ENCODE peak calls at places on chromosomes 7 and 10, in nine cellular contexts. J is NCI-H2029; E is cardiac muscle cell; Q is A549; I is left lung; D is iPS DF 6.9; B is fibroblast of lung; M is activated CD4-positive, CD25-positive, alpha-beta regulatory T cell; T is H9. W is an unnamed sample.

GRCh38 chr7:116771640-116772039 is 90.7 kb upstream of the CAPZA2 start:
- DNase-seq in Q (no peak), E (no peak), D (no peak), M (no peak), B (no peak), J (no peak), T (no peak), I (no peak), W (no peak)

GRCh38 chr10:84205049-84205852 is 10.9 kb downstream of the CDHR1 start:
- DNase-seq in D (peak; percentile 45), T (peak; percentile 69), Q (peak; percentile 62), E (peak; percentile 55), J (no peak), M (no peak), I (no peak), B (peak; percentile 6), W (peak; percentile 39)

GRCh38 chr7:57638651-57639050 is 188.7 kb downstream of the ZNF716 start:
- DNase-seq in E (no peak), I (no peak), M (no peak), B (no peak), J (no peak), Q (no peak), T (no peak), D (no peak), W (no peak)

GRCh38 chr10:24463683-24464426 is 254.9 kb downstream of the KIAA1217 start:
- DNase-seq in I (no peak), D (no peak), T (no peak), E (no peak), Q (no peak), J (peak; percentile 41), B (peak; percentile 97), M (no peak), W (peak; percentile 13)

GRCh38 chr7:142549007-142549406 is 200.3 kb upstream of the PRSS1 start:
- DNase-seq in I (no peak), M (no peak), E (no peak), J (no peak), D (no peak), T (no peak), Q (no peak), B (peak; percentile 60), W (no peak)

GRCh38 chr7:29609162-29610030 is 45.8 kb downstream of the PRR15 start:
- DNase-seq in B (peak; percentile 74), M (no peak), D (peak; percentile 47), I (no peak), Q (peak; percentile 62), T (peak; percentile 68), E (peak; percentile 30), J (peak; percentile 47), W (peak; percentile 17)

GRCh38 chr7:127884066-127884559 is 147.1 kb downstream of the LRRC4 start:
- DNase-seq in M (no peak), D (no peak), Q (no peak), B (no peak), J (no peak), T (no peak), E (no peak), I (no peak), W (no peak)

GRCh38 chr7:121798076-121798475 is 74.9 kb upstream of the PTPRZ1 start:
- DNase-seq in D (no peak), J (no peak), Q (no peak), B (no peak), M (no peak), I (no peak), E (no peak), T (no peak), W (no peak)

GRCh38 chr7:98163704-98164478 is 47.3 kb upstream of the BHLHA15 start:
- DNase-seq in I (peak; percentile 37), T (no peak), E (peak; percentile 17), J (no peak), M (no peak), D (no peak), B (peak; percentile 74), Q (no peak), W (peak; percentile 35)

GRCh38 chr10:114473776-114474175 is 69.5 kb upstream of the AFAP1L2 start:
- DNase-seq in B (no peak), Q (no peak), E (no peak), T (no peak), J (no peak), I (no peak), D (no peak), M (no peak), W (no peak)

GRCh38 chr7:18505870-18506460 is 10.4 kb downstream of the HDAC9 start:
- DNase-seq in E (no peak), J (no peak), T (no peak), B (peak; percentile 76), Q (no peak), M (no peak), I (no peak), D (no peak), W (no peak)

GRCh38 chr7:5223646-5224340 is 33.8 kb downstream of the WIPI2 start:
- DNase-seq in J (no peak), B (no peak), D (no peak), M (no peak), Q (no peak), T (no peak), I (no peak), E (no peak), W (no peak)

GRCh38 chr7:149050941-149051340 is 22.6 kb upstream of the PDIA4 start:
- DNase-seq in D (no peak), E (no peak), I (no peak), J (no peak), T (no peak), Q (no peak), M (no peak), B (peak; percentile 64), W (no peak)

GRCh38 chr10:76359001-76359400 is 927.6 kb downstream of the LRMDA start:
- DNase-seq in E (no peak), D (no peak), B (peak; percentile 24), T (no peak), J (no peak), I (no peak), M (no peak), Q (no peak), W (no peak)

GRCh38 chr7:108002726-108003590 is at the start of gene LAMB1:
- DNase-seq in Q (peak; percentile 78), I (peak; percentile 71), B (peak; percentile 84), T (peak; percentile 84), J (no peak), M (no peak), D (no peak), E (peak; percentile 67), W (peak; percentile 83)

GRCh38 chr10:124693801-124694416 is 50.3 kb downstream of the FAM53B start:
- DNase-seq in E (peak; percentile 57), M (peak; percentile 21), D (no peak), B (no peak), Q (no peak), J (peak; percentile 66), T (no peak), I (no peak), W (no peak)

GRCh38 chr10:30529373-30529998 is 95.5 kb downstream of the MAP3K8 start:
- DNase-seq in E (no peak), J (no peak), B (no peak), D (no peak), Q (no peak), T (peak; percentile 40), I (peak; percentile 89), M (peak; percentile 39), W (no peak)

GRCh38 chr10:112006407-112006806 is 177.2 kb downstream of the GPAM start:
- DNase-seq in J (no peak), T (no peak), I (no peak), B (no peak), E (no peak), D (no peak), Q (no peak), M (no peak), W (no peak)

GRCh38 chr10:103829838-103830465 is 25.4 kb downstream of the SH3PXD2A start:
- DNase-seq in E (no peak), M (no peak), I (no peak), B (peak; percentile 23), D (no peak), Q (no peak), J (no peak), T (no peak), W (peak; percentile 80)

GRCh38 chr7:30886608-30887011 is 25.0 kb upstream of the AQP1 start:
- DNase-seq in T (no peak), Q (no peak), E (no peak), B (no peak), I (no peak), D (no peak), J (no peak), M (no peak), W (peak; percentile 89)

GRCh38 chr7:73770002-73770859 is at the start of gene CLDN3:
- DNase-seq in I (peak; percentile 88), T (peak; percentile 96), M (no peak), Q (peak; percentile 51), B (peak; percentile 41), J (peak; percentile 97), E (peak; percentile 76), D (peak; percentile 72), W (no peak)

GRCh38 chr10:75269605-75270004 is 33.8 kb upstream of the COMTD1 start:
- DNase-seq in B (no peak), J (no peak), T (no peak), E (no peak), I (no peak), M (no peak), Q (no peak), D (no peak), W (no peak)

GRCh38 chr10:3554121-3554522 is 230.9 kb downstream of the KLF6 start:
- DNase-seq in E (no peak), I (no peak), J (no peak), T (no peak), D (no peak), B (no peak), M (no peak), Q (no peak), W (no peak)

GRCh38 chr10:96417432-96417831 is 58.6 kb upstream of the OPALIN start:
- DNase-seq in J (no peak), I (no peak), T (peak; percentile 76), E (peak; percentile 40), Q (no peak), M (no peak), B (peak; percentile 32), D (no peak), W (no peak)

GRCh38 chr10:73991846-73992245 is 6.1 kb upstream of the VCL start:
- DNase-seq in B (no peak), Q (no peak), M (peak; percentile 24), T (no peak), E (no peak), I (peak; percentile 74), D (no peak), J (no peak), W (no peak)

GRCh38 chr10:46556515-46557318 is at the start of gene GPRIN2:
- DNase-seq in T (peak; percentile 92), J (no peak), I (peak; percentile 67), E (peak; percentile 47), B (no peak), D (peak; percentile 83), Q (peak; percentile 28), M (no peak), W (no peak)

GRCh38 chr7:17274551-17275245 is 23.8 kb upstream of the AHR start:
- DNase-seq in I (no peak), M (no peak), B (peak; percentile 89), E (no peak), T (no peak), D (no peak), Q (no peak), J (no peak), W (peak; percentile 79)

GRCh38 chr10:15729890-15730289 is 10.2 kb upstream of the ITGA8 start:
- DNase-seq in Q (no peak), M (no peak), D (no peak), T (no peak), E (no peak), B (no peak), I (no peak), J (no peak), W (no peak)

GRCh38 chr10:110069502-110069982 is 61.8 kb downstream of the ADD3 start:
- DNase-seq in J (no peak), M (no peak), B (peak; percentile 63), I (no peak), T (no peak), D (no peak), Q (no peak), E (no peak), W (peak; percentile 46)

W was measured in endothelial cell of umbilical vein.